ENCODE peak calls at places on chromosomes 5 and 9, in five cellular contexts. A, D, L, V and C are unnamed samples.

GRCh38 chr5:90873033-90873517 is 314.5 kb downstream of the ADGRV1 start:
- DNase-seq in A (no peak), D (no peak), V (no peak), L (no peak), C (no peak)

GRCh38 chr5:17096975-17097695 is 120.3 kb upstream of the BASP1 start:
- DNase-seq in V (no peak), A (no peak), D (no peak), L (no peak), C (no peak)

GRCh38 chr5:139795074-139796001 is at the start of gene PSD2:
- DNase-seq in A (no peak), D (peak), L (no peak), V (no peak), C (no peak)

GRCh38 chr5:98069876-98070512 is 703.5 kb upstream of the RGMB start:
- DNase-seq in L (peak), A (no peak), D (no peak), V (no peak), C (no peak)

GRCh38 chr9:71001780-71002386 is 119.5 kb downstream of the TRPM3 start:
- DNase-seq in V (no peak), A (peak), D (peak), L (peak), C (no peak)

GRCh38 chr5:125093776-125094175 is 347.3 kb upstream of the ZNF608 start:
- DNase-seq in V (no peak), L (peak), D (no peak), A (no peak), C (peak)

GRCh38 chr5:73419414-73420390 is 28.9 kb downstream of the FOXD1 start:
- DNase-seq in D (no peak), V (no peak), L (peak), A (peak), C (peak)

GRCh38 chr5:115415143-115415491 is 118.7 kb upstream of the CCDC112 start:
- DNase-seq in D (no peak), V (no peak), A (peak), L (peak), C (peak)

GRCh38 chr9:91905958-91906585 is 44.0 kb downstream of the ROR2 start:
- DNase-seq in V (peak), L (no peak), D (peak), A (no peak), C (no peak)

GRCh38 chr9:112380102-112380581 is at the start of gene HSDL2:
- DNase-seq in V (no peak), A (no peak), D (no peak), L (no peak), C (peak)

GRCh38 chr5:141476132-141476909 is 555 bp downstream of the PCDHGC3 start:
- DNase-seq in A (peak), V (no peak), D (no peak), L (peak), C (peak)

GRCh38 chr5:168226012-168226411 is 65.4 kb upstream of the WWC1 start:
- DNase-seq in L (no peak), A (no peak), D (no peak), V (no peak), C (no peak)

GRCh38 chr9:224540-225520 is 10.2 kb downstream of the DOCK8 start:
- DNase-seq in L (no peak), D (peak), A (peak), V (no peak), C (no peak)

GRCh38 chr5:28014779-28015178 is 976.4 kb upstream of the CDH9 start:
- DNase-seq in V (no peak), D (peak), L (no peak), A (no peak), C (no peak)

GRCh38 chr9:14203366-14204056 is 110.4 kb downstream of the NFIB start:
- DNase-seq in A (no peak), V (no peak), L (peak), D (no peak), C (no peak)

GRCh38 chr5:158720316-158720715 is 379.4 kb downstream of the EBF1 start:
- DNase-seq in L (no peak), D (no peak), A (no peak), V (no peak), C (no peak)

GRCh38 chr9:76419782-76420380 is 25.7 kb upstream of the RFK start:
- DNase-seq in D (peak), L (no peak), V (no peak), A (no peak), C (peak)

GRCh38 chr5:56817306-56817986 is 2.1 kb downstream of the MAP3K1 start:
- DNase-seq in V (no peak), D (no peak), L (no peak), A (no peak), C (no peak)

GRCh38 chr5:135718151-135718550 is 116.3 kb upstream of the SLC25A48 start:
- DNase-seq in L (no peak), D (no peak), A (peak), V (no peak), C (peak)

GRCh38 chr5:72692273-72692672 is 124.2 kb upstream of the TNPO1 start:
- DNase-seq in D (no peak), V (no peak), A (no peak), L (peak), C (peak)

GRCh38 chr9:124140941-124141568 is 116.7 kb upstream of the NEK6 start:
- DNase-seq in A (peak), V (no peak), D (no peak), L (no peak), C (peak)

GRCh38 chr5:171310816-171311697 is 2.0 kb downstream of the TLX3 start:
- DNase-seq in V (no peak), A (peak), L (peak), D (no peak), C (peak)

GRCh38 chr9:99876190-99876589 is 30.3 kb upstream of the STX17 start:
- DNase-seq in L (no peak), D (no peak), A (no peak), V (no peak), C (no peak)

GRCh38 chr5:124057815-124058231 is 545.8 kb downstream of the CSNK1G3 start:
- DNase-seq in A (no peak), D (no peak), V (no peak), L (no peak), C (no peak)

GRCh38 chr9:126805546-126806262 is 864 bp downstream of the ZBTB43 start:
- DNase-seq in V (peak), D (peak), A (peak), L (peak), C (peak)

GRCh38 chr9:34546834-34547827 is 24.3 kb upstream of the ENHO start:
- DNase-seq in A (peak), V (peak), L (peak), D (peak), C (peak)

GRCh38 chr9:98081477-98082219 is 25.1 kb downstream of the NANS start:
- DNase-seq in D (no peak), A (peak), L (no peak), V (no peak), C (peak)

GRCh38 chr9:109934499-109935214 is 154.7 kb downstream of the PALM2AKAP2 start:
- DNase-seq in V (no peak), L (peak), A (no peak), D (no peak), C (peak)

GRCh38 chr9:840343-840742 is 1.2 kb upstream of the DMRT1 start:
- DNase-seq in D (no peak), V (no peak), L (no peak), A (no peak), C (no peak)

GRCh38 chr9:95133351-95133724 is 184.2 kb downstream of the FANCC start:
- DNase-seq in A (no peak), D (no peak), V (no peak), L (no peak), C (no peak)

GRCh38 chr5:38734353-38734752 is 111.5 kb upstream of the OSMR start:
- DNase-seq in A (no peak), L (no peak), V (no peak), D (no peak), C (no peak)